ENCODE peak calls at places on chromosome 19, in four cellular contexts. B is HepG2, T is H1, A is GM12878. V is an unnamed sample. For H3K4me1, the result is how much of the 10 kb centered on the place peaks cover.

GRCh38 chr19:11268783-11269267 is 6.5 kb upstream of the DOCK6 start:
- DNase-seq in B (peak), T (no peak), A (no peak), V (no peak)

GRCh38 chr19:47161876-47162489 is 31.3 kb downstream of the SAE1 start:
- DNase-seq in B (no peak), T (no peak), A (no peak), V (no peak)

GRCh38 chr19:57559008-57559403 is 657 bp downstream of the ZNF550 start:
- DNase-seq in B (peak), T (no peak), A (no peak), V (no peak)

GRCh38 chr19:10566658-10567410 is 1.0 kb upstream of the KRI1 start:
- DNase-seq in B (no peak), T (no peak), A (peak), V (no peak)

GRCh38 chr19:4889034-4889825 is 13.5 kb downstream of the ARRDC5 start:
- DNase-seq in B (no peak), T (no peak), A (no peak), V (no peak)

GRCh38 chr19:14369399-14370168 is 11.7 kb upstream of the ADGRE5 start:
- DNase-seq in B (no peak), T (no peak), A (no peak), V (no peak)

GRCh38 chr19:46073268-46073922 is 32.6 kb upstream of the IGFL4 start:
- DNase-seq in B (no peak), T (no peak), A (no peak), V (no peak)

GRCh38 chr19:47512948-47513319 is 1.9 kb downstream of the NAPA start:
- DNase-seq in B (no peak), T (no peak), A (no peak), V (no peak)

GRCh38 chr19:50602089-50602422 is 33.8 kb upstream of the LRRC4B start:
- DNase-seq in B (no peak), T (no peak), A (no peak), V (no peak)

GRCh38 chr19:40284501-40285352 is at the start of gene AKT2:
- DNase-seq in B (no peak), T (peak), A (peak), V (peak)

GRCh38 chr19:14774373-14774772 is 4.0 kb downstream of the ADGRE2 start:
- DNase-seq in B (no peak), T (peak), A (no peak), V (no peak)

GRCh38 chr19:2814426-2814825 is 5.2 kb upstream of the ZNF554 start:
- DNase-seq in B (no peak), T (peak), A (no peak), V (no peak)

GRCh38 chr19:35011737-35012682 is 11.9 kb downstream of the GRAMD1A start:
- DNase-seq in B (no peak), T (no peak), A (no peak), V (no peak)

GRCh38 chr19:17873661-17874422 is 2.1 kb downstream of the SLC5A5 start:
- DNase-seq in B (no peak), T (peak), A (no peak), V (peak)

GRCh38 chr19:50897612-50898011 is 13.6 kb downstream of the KLK4 start:
- DNase-seq in B (no peak), T (no peak), A (no peak), V (no peak)

GRCh38 chr19:1591421-1592022 is 1.1 kb downstream of the MBD3 start:
- DNase-seq in B (no peak), T (no peak), A (no peak), V (no peak)
- TF ChIP-seq ZNF274 in B (no peak), T (no peak), A (no peak), V (no peak)

GRCh38 chr19:5949792-5950305 is 28.1 kb downstream of the RANBP3 start:
- DNase-seq in B (no peak), T (no peak), A (no peak), V (no peak)

GRCh38 chr19:5950744-5951143 is 27.2 kb downstream of the RANBP3 start:
- DNase-seq in B (no peak), T (no peak), A (no peak), V (no peak)

GRCh38 chr19:5952193-5953033 is 25.5 kb downstream of the RANBP3 start:
- DNase-seq in B (no peak), T (no peak), A (no peak), V (no peak)

GRCh38 chr19:5953034-5953589 is 24.8 kb downstream of the RANBP3 start:
- DNase-seq in B (no peak), T (no peak), A (no peak), V (no peak)

DNA sequence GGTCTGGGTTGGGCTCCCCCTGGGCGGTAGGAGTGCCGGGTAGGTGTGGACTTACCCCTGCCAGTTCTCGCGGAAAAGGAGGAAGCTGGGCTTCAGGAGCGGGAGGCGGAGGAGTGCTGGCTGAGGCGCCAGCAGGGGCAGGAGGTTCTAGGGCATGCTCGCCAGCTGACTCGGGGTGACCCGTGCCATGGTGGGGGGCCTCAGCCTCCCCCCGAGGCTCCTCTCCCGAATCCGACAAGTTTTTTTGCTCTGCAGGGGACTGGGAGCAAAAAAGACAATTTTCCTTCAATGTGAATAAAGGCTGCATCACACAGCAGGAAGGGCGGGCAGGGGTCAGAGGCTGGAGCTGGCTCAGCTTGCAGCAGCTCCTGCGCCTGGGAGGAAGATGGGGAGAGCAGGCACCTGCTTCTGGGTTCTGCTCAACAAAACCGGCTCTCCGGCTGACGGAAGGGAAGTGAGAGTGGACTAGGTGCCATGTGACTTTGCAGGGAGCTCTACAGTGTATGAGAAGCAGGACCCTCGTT is 26.5 kb downstream of the RANBP3 start:
- DNase-seq in B (no peak), T (no peak), A (no peak), V (no peak)
- TF ChIP-seq SUZ12 in B (no peak), T (no peak), A (no peak), V (no peak)

DNA sequence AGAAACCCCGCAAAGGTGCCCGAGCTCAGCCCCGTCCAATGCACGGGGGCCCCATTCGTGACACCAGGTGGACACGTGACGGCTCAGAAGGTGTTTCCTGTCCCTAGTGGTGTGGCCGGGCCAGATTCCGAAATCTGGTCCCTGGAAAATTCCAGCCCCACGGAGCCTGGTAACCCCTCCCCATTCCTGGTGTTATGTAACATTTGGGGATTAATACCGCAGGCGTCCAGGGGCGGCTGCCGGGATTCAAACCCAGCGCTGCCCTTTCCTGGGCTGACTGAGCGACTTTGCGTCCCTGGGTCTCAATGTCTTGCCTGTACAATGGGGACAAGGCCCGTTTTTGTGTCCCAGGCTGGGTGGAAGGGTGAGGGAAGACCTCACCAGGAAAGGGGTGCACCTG is 1.0 kb upstream of the PLK5 start:
- DNase-seq in B (no peak), T (no peak), A (no peak), V (no peak)
- H3K4me1 ChIP-seq in B (under half), T (under half), A (under half), V (under half)

GRCh38 chr19:42658148-42658547 is 63.4 kb upstream of the CEACAM8 start:
- DNase-seq in B (no peak), T (no peak), A (no peak), V (no peak)
- TF ChIP-seq ZNF274 in B (no peak), T (no peak), A (no peak), V (no peak)

GRCh38 chr19:7867092-7867844 is 6.9 kb downstream of the PRR36 start:
- DNase-seq in B (no peak), T (no peak), A (no peak), V (no peak)

GRCh38 chr19:7864719-7865074 is 9.5 kb downstream of the PRR36 start:
- DNase-seq in B (no peak), T (no peak), A (no peak), V (no peak)

GRCh38 chr19:7866399-7867091 is 7.6 kb downstream of the PRR36 start:
- DNase-seq in B (peak), T (no peak), A (no peak), V (no peak)

GRCh38 chr19:7863971-7864718 is 10.0 kb downstream of the PRR36 start:
- DNase-seq in B (no peak), T (no peak), A (no peak), V (no peak)

GRCh38 chr19:7865262-7865911 is 8.8 kb downstream of the PRR36 start:
- DNase-seq in B (no peak), T (no peak), A (no peak), V (no peak)
- TF ChIP-seq SUZ12 in B (no peak), T (no peak), A (no peak), V (no peak)

DNA sequence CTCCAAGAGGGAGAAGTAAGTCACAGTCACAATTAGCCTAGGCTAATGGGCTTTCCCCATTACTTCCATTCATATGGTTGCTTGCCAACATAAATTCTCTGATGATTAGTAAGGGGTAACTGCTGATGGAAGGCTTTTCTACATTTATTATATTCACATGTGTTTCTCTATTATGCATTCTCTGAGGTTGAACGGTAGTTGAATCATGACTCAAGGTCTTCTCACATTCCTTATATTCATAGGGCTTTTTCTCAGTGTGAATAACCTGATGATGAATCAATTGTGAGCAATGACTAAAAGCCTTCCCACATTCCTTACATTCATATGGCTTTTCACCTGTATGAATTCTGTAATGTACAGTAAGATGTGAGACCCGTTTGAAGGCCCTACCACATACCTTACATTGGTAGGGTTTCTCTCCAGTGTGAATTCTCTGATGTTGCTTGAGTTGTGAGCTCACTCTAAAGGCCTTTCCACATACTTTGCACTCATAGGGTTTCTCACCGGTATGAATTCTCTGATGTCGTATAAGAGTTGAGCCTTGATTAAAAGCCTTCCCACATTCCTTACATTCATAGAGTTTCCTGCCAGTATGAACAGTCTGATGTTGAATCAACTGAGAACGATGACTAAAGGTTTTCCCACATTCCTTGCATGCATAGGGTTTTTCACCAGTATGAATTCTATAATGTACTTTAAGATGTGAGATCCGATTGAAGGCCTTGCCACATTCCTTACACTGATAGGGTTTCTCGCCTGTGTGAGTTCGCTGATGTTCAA is 9.3 kb downstream of the ZNF582 start:
- DNase-seq in B (no peak), T (no peak), A (no peak), V (no peak)
- H3K4me1 ChIP-seq in B (under half), T (under half), A (under half), V (under half)

DNA sequence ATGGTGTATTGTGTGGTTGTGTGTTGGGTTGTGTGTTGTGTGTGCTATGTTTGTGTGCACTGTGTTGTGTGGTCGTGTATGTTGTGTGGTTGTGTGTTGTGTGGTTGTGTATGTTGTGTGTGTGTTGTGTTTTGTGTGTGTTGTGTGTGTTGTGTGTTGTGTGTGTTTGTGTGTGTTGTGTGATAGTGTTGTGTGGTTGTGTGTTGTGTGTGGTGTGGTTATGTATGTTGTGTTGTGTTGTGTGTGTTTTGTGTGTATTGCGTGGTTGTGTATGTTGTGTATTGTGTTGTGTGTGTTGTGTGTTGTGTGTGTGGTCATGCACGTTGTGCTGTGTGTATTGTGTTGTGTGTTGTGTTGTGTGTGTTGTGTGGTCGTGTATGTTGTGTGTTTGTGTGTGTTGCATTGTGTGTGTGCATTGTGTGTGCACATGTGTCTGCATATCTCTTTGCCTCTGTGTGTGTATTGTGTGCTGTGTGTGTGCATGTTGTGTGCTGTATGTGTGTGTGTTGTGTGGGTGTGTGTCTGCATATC is 2.9 kb downstream of the C3 start:
- DNase-seq in B (no peak), T (no peak), A (no peak), V (no peak)
- TF ChIP-seq ZNF274 in B (no peak), T (no peak), A (no peak), V (no peak)